ENCODE peak calls at places on chromosome 2, in six cellular contexts. Y, M, D, C, A and H are unnamed samples.

GRCh38 chr2:28206786-28207185 is 185.9 kb upstream of the FOSL2 start:
- DNase-seq in Y (no peak), M (peak; percentile 76), D (no peak), C (peak; percentile 34), A (no peak), H (no peak)

GRCh38 chr2:66926594-66927112 is 470.5 kb upstream of the ETAA1 start:
- DNase-seq in Y (no peak), M (no peak), D (no peak), C (no peak), A (no peak), H (no peak)

GRCh38 chr2:98514096-98514639 is 69.5 kb downstream of the INPP4A start:
- DNase-seq in Y (no peak), M (no peak), D (no peak), C (no peak), A (no peak), H (no peak)

GRCh38 chr2:141610564-141610963 is 520.3 kb downstream of the LRP1B start:
- DNase-seq in Y (no peak), M (peak; percentile 87), D (no peak), C (no peak), A (no peak), H (no peak)

GRCh38 chr2:157592983-157593382 is 35.7 kb downstream of the ACVR1C start:
- DNase-seq in Y (peak; percentile 43), M (peak; percentile 15), D (no peak), C (peak; percentile 1), A (peak; percentile 4), H (no peak)

GRCh38 chr2:206049387-206049786 is 36.6 kb downstream of the INO80D start:
- DNase-seq in Y (no peak), M (no peak), D (no peak), C (no peak), A (no peak), H (no peak)

GRCh38 chr2:131039535-131039907 is 53.7 kb downstream of the FAM168B start:
- DNase-seq in Y (no peak), M (no peak), D (no peak), C (no peak), A (no peak), H (no peak)

GRCh38 chr2:219017166-219017931 is 24.0 kb downstream of the CFAP65 start:
- DNase-seq in Y (no peak), M (no peak), D (no peak), C (no peak), A (no peak), H (no peak)

GRCh38 chr2:160269803-160270570 is 69.9 kb upstream of the ITGB6 start:
- DNase-seq in Y (peak; percentile 95), M (peak; percentile 92), D (peak; percentile 78), C (peak; percentile 95), A (peak; percentile 77), H (no peak)

GRCh38 chr2:2127474-2127873 is 203.6 kb downstream of the MYT1L start:
- DNase-seq in Y (no peak), M (no peak), D (no peak), C (no peak), A (no peak), H (no peak)

GRCh38 chr2:131046580-131047274 is 46.5 kb downstream of the FAM168B start:
- DNase-seq in Y (no peak), M (no peak), D (no peak), C (no peak), A (no peak), H (no peak)

GRCh38 chr2:17470855-17471641 is 47.2 kb downstream of the RAD51AP2 start:
- DNase-seq in Y (peak; percentile 38), M (peak; percentile 6), D (peak; percentile 20), C (peak; percentile 86), A (peak; percentile 71), H (no peak)

GRCh38 chr2:177264539-177265385 is at the start of gene NFE2L2:
- DNase-seq in Y (peak; percentile 96), M (peak; percentile 89), D (peak; percentile 95), C (peak; percentile 91), A (peak; percentile 99), H (no peak)

GRCh38 chr2:219325657-219326056 is 6.9 kb downstream of the RESP18 start:
- DNase-seq in Y (no peak), M (no peak), D (no peak), C (no peak), A (no peak), H (no peak)

GRCh38 chr2:60364441-60364840 is 189.0 kb downstream of the BCL11A start:
- DNase-seq in Y (no peak), M (no peak), D (no peak), C (no peak), A (no peak), H (no peak)

GRCh38 chr2:148459300-148459891 is 185.2 kb upstream of the EPC2 start:
- DNase-seq in Y (peak; percentile 1), M (no peak), D (no peak), C (peak; percentile 35), A (no peak), H (no peak)

GRCh38 chr2:228986961-228987360 is 284.1 kb downstream of the PID1 start:
- DNase-seq in Y (peak; percentile 4), M (no peak), D (no peak), C (no peak), A (no peak), H (no peak)

GRCh38 chr2:239049421-239050251 is 201.8 kb downstream of the TWIST2 start:
- DNase-seq in Y (peak; percentile 37), M (no peak), D (no peak), C (peak; percentile 25), A (peak; percentile 88), H (no peak)

GRCh38 chr2:185978634-185979405 is 240.2 kb downstream of the FSIP2 start:
- DNase-seq in Y (peak; percentile 64), M (no peak), D (no peak), C (peak; percentile 86), A (no peak), H (peak; percentile 21)

GRCh38 chr2:1501196-1501851 is 88.1 kb downstream of the TPO start:
- DNase-seq in Y (no peak), M (no peak), D (no peak), C (no peak), A (no peak), H (no peak)

GRCh38 chr2:44487052-44487451 is 125.3 kb downstream of the CAMKMT start:
- DNase-seq in Y (no peak), M (no peak), D (no peak), C (no peak), A (no peak), H (no peak)

GRCh38 chr2:72148975-72149555 is 1.4 kb upstream of the CYP26B1 start:
- DNase-seq in Y (peak; percentile 69), M (peak; percentile 31), D (peak; percentile 25), C (peak; percentile 40), A (no peak), H (no peak)

GRCh38 chr2:232928564-232929302 is 58.7 kb downstream of the SNORC start:
- DNase-seq in Y (no peak), M (no peak), D (no peak), C (no peak), A (no peak), H (no peak)
- TF ChIP-seq EZH2 in Y (no peak), M (peak; percentile 93), D (no peak), C (peak; percentile 21), A (no peak), H (peak; percentile 86)

GRCh38 chr2:176129013-176129796 is at the start of gene HOXD8:
- DNase-seq in Y (peak; percentile 96), M (peak; percentile 81), D (peak; percentile 39), C (peak; percentile 56), A (no peak), H (no peak)
- TF ChIP-seq EZH2 in Y (no peak), M (peak; percentile 21), D (no peak), C (peak; percentile 51), A (no peak), H (peak; percentile 43)

GRCh38 chr2:106581755-106582430 is 94.7 kb downstream of the CD8B2 start:
- DNase-seq in Y (peak; percentile 91), M (no peak), D (peak; percentile 12), C (peak; percentile 56), A (peak; percentile 51), H (no peak)
- TF ChIP-seq EZH2 in Y (no peak), M (no peak), D (no peak), C (no peak), A (peak; percentile 53), H (no peak)

GRCh38 chr2:189580267-189580661 is 322 bp downstream of the SLC40A1 start:
- DNase-seq in Y (no peak), M (no peak), D (peak; percentile 12), C (peak; percentile 30), A (peak; percentile 40), H (no peak)

GRCh38 chr2:189582140-189582825 is 1.7 kb upstream of the SLC40A1 start:
- DNase-seq in Y (no peak), M (no peak), D (no peak), C (no peak), A (no peak), H (no peak)

GRCh38 chr2:189581354-189582139 is 961 bp upstream of the SLC40A1 start:
- DNase-seq in Y (no peak), M (no peak), D (peak; percentile 42), C (no peak), A (peak; percentile 62), H (no peak)

GRCh38 chr2:189579585-189579984 is 1.0 kb downstream of the SLC40A1 start:
- DNase-seq in Y (peak; percentile 26), M (peak; percentile 48), D (no peak), C (no peak), A (no peak), H (no peak)

DNA sequence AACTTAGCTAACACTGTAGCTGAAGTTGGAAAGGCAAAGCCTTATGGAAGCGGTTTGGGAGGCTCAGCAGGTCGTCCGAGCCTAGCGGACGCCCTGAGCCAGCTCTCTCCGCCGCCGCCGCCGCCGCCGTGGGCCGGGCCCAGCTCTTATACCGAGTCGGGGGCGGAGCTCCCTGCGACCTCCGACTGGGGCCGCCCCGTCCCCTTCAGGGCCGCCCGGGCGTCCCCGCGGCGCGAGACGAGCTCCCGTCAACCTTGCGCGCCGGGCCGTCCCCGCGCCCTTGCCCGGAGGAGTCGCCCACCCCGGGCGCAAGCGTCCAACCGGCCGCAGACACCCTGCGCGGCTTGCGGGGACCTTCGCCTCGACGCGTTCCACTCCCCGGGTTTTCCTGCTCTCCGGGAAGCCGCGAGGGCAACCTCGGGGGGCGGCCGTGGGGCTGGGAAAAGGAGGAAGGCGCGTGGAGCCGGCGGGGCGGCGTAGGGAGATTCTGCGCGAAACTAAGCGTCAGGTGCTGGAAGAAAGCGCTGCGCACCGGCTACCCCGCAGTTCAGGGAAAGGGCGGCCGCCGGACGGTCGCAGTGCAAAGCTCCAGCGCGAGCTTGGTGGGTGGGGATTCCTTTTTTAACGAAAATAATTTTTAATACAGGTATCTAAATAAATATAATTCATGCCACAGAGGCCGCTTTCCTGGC is at the start of gene SLC40A1:
- DNase-seq in Y (peak; percentile 56), M (peak; percentile 86), D (peak; percentile 76), C (peak; percentile 64), A (peak; percentile 67), H (no peak)
- TF ChIP-seq EZH2 in Y (no peak), M (no peak), D (no peak), C (no peak), A (no peak), H (no peak)